ENCODE peak calls at places on chromosomes 11 and 22, in nine cellular contexts. J is astrocyte of the spinal cord; W is activated T-cell treated with anti-CD3 and anti-CD28 coated beads, Interleukin-2, amount 50 U/mL, for 72 hours; B is stimulated activated CD8-positive, alpha-beta memory T cell treated with anti-CD3 and anti-CD28 coated beads, Interleukin-2, amount 100 ng/mL, for 48 hours; I is glutamatergic neuron; P is naive thymus-derived CD8-positive, alpha-beta T cell; S is heart right ventricle; R is progenitor cell of endocrine pancreas; D is GM23248. C is an unnamed sample.
A peak's percentile ranks its signal among the peaks of the same experiment; 100 is the strongest.

GRCh38 chr22:39117585-39118191 is 20.6 kb downstream of the APOBEC3H start:
- DNase-seq in J (peak; percentile 35), W (peak; percentile 77), B (peak; percentile 59), I (peak; percentile 60), P (peak; percentile 68), S (peak; percentile 32), R (no peak), D (peak; percentile 53), C (peak; percentile 78)

GRCh38 chr22:44538071-44538470 is 40.0 kb upstream of the RTL6 start:
- DNase-seq in J (no peak), W (no peak), B (no peak), I (no peak), P (no peak), S (no peak), R (no peak), D (peak; percentile 88), C (no peak)

GRCh38 chr11:103013426-103013825 is 57.9 kb upstream of the MMP13 start:
- DNase-seq in J (peak; percentile 26), W (no peak), B (no peak), I (no peak), P (no peak), S (no peak), R (no peak), D (no peak), C (no peak)

GRCh38 chr22:39396797-39397195 is 2.8 kb upstream of the TAB1 start:
- DNase-seq in J (no peak), W (no peak), B (no peak), I (no peak), P (no peak), S (no peak), R (no peak), D (no peak), C (no peak)

GRCh38 chr11:46489668-46490560 is 98.3 kb upstream of the CHRM4 start:
- DNase-seq in J (peak; percentile 56), W (peak; percentile 14), B (peak; percentile 2), I (peak; percentile 29), P (peak; percentile 43), S (no peak), R (no peak), D (peak; percentile 64), C (peak; percentile 53)

GRCh38 chr11:35099278-35100018 is 39.5 kb upstream of the CD44 start:
- DNase-seq in J (peak; percentile 75), W (no peak), B (no peak), I (no peak), P (no peak), S (no peak), R (no peak), D (peak; percentile 88), C (no peak)

GRCh38 chr22:47201186-47201995 is 438.9 kb downstream of the TBC1D22A start:
- DNase-seq in J (no peak), W (no peak), B (no peak), I (no peak), P (no peak), S (no peak), R (no peak), D (no peak), C (no peak)

GRCh38 chr22:39992088-39992826 is 2.5 kb upstream of the FAM83F start:
- DNase-seq in J (no peak), W (no peak), B (no peak), I (no peak), P (no peak), S (no peak), R (no peak), D (no peak), C (no peak)

GRCh38 chr11:109785714-109786113 is 307.5 kb upstream of the ZC3H12C start:
- DNase-seq in J (peak; percentile 34), W (no peak), B (no peak), I (no peak), P (no peak), S (no peak), R (no peak), D (peak; percentile 61), C (no peak)

GRCh38 chr22:37559901-37560681 is at the start of gene CDC42EP1:
- DNase-seq in J (peak; percentile 59), W (no peak), B (no peak), I (no peak), P (no peak), S (no peak), R (peak; percentile 41), D (peak; percentile 82), C (peak; percentile 52)

GRCh38 chr11:11841605-11842425 is at the start of gene USP47:
- DNase-seq in J (peak; percentile 87), W (peak; percentile 97), B (peak; percentile 91), I (peak; percentile 98), P (peak; percentile 96), S (peak; percentile 94), R (peak; percentile 93), D (peak; percentile 94), C (peak; percentile 85)

GRCh38 chr22:37259540-37260029 is 15.5 kb upstream of the RAC2 start:
- DNase-seq in J (peak; percentile 52), W (no peak), B (no peak), I (no peak), P (peak; percentile 21), S (no peak), R (no peak), D (peak; percentile 77), C (no peak)

GRCh38 chr11:67648796-67649613 is 1.5 kb downstream of the ACY3 start:
- DNase-seq in J (no peak), W (no peak), B (no peak), I (no peak), P (no peak), S (no peak), R (no peak), D (no peak), C (no peak)

GRCh38 chr11:46737699-46738098 is 18.7 kb downstream of the F2 start:
- DNase-seq in J (no peak), W (no peak), B (no peak), I (no peak), P (no peak), S (no peak), R (no peak), D (no peak), C (no peak)

GRCh38 chr11:94144233-94144632 is 15.6 kb downstream of the PANX1 start:
- DNase-seq in J (no peak), W (no peak), B (no peak), I (no peak), P (no peak), S (no peak), R (no peak), D (no peak), C (peak; percentile 1)

C was measured in GM20000.